ENCODE peak calls at places on chromosomes 12 and 14, in nine cellular contexts. R is osteoblast; K is CD4-positive, alpha-beta T cell; O is colonic mucosa; L is CD8-positive, alpha-beta T cell; D is Peyer's patch; H is endothelial cell of umbilical vein; F is pancreas; A is left ventricle myocardium inferior. I is an unnamed sample. For H3K9me3, the result is how much of the 10 kb centered on the place peaks cover.

GRCh38 chr12:121110211-121110940 is 22.3 kb upstream of the P2RX7 start:
- DNase-seq in R (no peak), K (peak), O (peak), L (peak), D (peak), H (peak), F (peak), A (peak), I (peak)

GRCh38 chr12:76003263-76003640 is 28.3 kb downstream of the PHLDA1 start:
- DNase-seq in R (no peak), K (no peak), O (no peak), L (no peak), D (no peak), H (peak), F (no peak), A (no peak), I (no peak)

GRCh38 chr14:104103061-104104005 is 17.8 kb downstream of the ASPG start:
- DNase-seq in R (peak), K (no peak), O (no peak), L (no peak), D (no peak), H (no peak), F (peak), A (peak), I (no peak)

GRCh38 chr12:119154435-119154818 is 24.3 kb upstream of the HSPB8 start:
- DNase-seq in R (no peak), K (no peak), O (no peak), L (no peak), D (no peak), H (no peak), F (no peak), A (no peak), I (no peak)

GRCh38 chr12:14936224-14936861 is 2.0 kb downstream of the ERP27 start:
- DNase-seq in R (peak), K (no peak), O (no peak), L (no peak), D (no peak), H (no peak), F (no peak), A (no peak), I (no peak)

GRCh38 chr12:52608826-52609630 is 7.8 kb upstream of the KRT72 start:
- DNase-seq in R (no peak), K (no peak), O (no peak), L (peak), D (no peak), H (no peak), F (no peak), A (no peak), I (no peak)

GRCh38 chr12:79689477-79690155 is 1.1 kb downstream of the PAWR start:
- DNase-seq in R (peak), K (peak), O (peak), L (no peak), D (peak), H (peak), F (peak), A (peak), I (peak)

GRCh38 chr14:22131749-22132476 is 457.1 kb downstream of the DAD1 start:
- DNase-seq in R (no peak), K (no peak), O (peak), L (peak), D (no peak), H (no peak), F (no peak), A (no peak), I (no peak)

DNA sequence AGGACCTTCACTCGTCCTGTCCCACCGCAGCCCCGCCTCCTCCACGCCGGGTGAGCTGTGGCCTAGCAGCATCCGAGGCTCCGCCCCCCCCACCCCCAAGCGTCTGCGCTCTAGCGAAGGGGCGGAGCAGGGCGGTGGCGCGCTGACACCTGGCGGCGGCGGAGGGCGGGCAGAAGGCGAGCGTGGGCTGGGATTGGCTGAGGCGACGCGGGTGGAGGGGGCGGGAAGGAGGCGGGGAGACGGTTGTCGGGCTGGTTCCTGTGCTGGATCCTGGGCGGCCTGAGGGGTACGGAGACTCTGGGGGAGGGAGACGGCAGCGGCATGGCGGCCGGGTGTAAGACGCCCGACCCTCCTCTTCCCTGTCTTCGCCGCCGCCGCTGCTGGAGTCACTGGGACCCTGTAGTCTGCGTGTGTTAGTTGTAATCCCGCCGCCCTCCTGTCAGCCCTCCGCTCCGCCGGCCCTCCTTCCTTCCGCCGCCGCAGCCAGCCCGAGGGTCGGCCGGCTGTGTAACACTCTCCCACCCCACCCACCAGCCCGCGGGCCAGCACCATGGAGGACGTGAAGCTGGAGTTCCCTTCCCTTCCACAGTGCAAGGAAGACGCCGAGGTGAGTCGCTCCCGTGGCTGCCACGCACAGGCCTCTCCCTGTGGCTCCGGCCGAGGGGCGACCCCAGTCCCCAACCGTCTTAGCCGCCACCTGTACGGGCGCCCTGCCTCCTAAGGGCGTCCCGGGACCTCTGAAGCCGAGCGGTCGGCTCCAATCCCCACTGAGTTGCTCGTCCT is at the start of gene STYX:
- DNase-seq in R (peak), K (peak), O (peak), L (peak), D (peak), H (peak), F (peak), A (peak), I (peak)
- TF ChIP-seq CTCF in R (no peak), K (no peak), O (no peak), L (no peak), D (peak), H (no peak), F (peak), A (peak), I (peak)

DNA sequence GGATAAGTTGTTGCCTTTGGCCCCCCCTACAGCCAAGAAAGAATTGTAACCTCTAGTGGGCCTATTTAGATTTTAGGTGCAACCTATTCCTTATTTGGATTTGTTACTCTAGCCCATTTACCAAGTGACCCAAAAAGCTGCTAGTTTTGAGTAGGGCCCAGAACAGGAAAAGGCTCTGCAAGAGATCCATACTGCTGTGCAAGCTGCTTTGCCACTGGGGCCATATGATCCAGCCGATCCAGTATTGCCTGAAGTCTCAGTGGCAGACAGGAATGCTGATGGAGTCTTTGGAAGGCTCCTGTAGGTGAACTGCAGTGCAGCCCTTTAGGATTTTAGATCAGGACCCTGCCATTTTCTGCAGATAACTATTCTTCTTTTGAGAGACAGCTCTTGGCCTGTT is 12.9 kb upstream of the GTF2A1 start:
- DNase-seq in R (no peak), K (no peak), O (no peak), L (no peak), D (no peak), H (no peak), F (no peak), A (no peak), I (no peak)
- H3K27ac ChIP-seq in R (no peak), K (no peak), O (no peak), L (no peak), D (no peak), H (no peak), F (no peak), A (no peak), I (no peak)

GRCh38 chr12:93679308-93679933 is 2.2 kb downstream of the CRADD start:
- DNase-seq in R (no peak), K (no peak), O (no peak), L (no peak), D (no peak), H (no peak), F (no peak), A (peak), I (peak)

GRCh38 chr12:93682846-93683261 is 5.7 kb downstream of the CRADD start:
- DNase-seq in R (no peak), K (no peak), O (no peak), L (no peak), D (no peak), H (no peak), F (no peak), A (peak), I (peak)

GRCh38 chr12:93676408-93677194 is 574 bp upstream of the CRADD start:
- DNase-seq in R (no peak), K (no peak), O (no peak), L (no peak), D (no peak), H (no peak), F (no peak), A (no peak), I (no peak)

GRCh38 chr12:93677195-93678064 is at the start of gene CRADD:
- DNase-seq in R (peak), K (peak), O (peak), L (peak), D (peak), H (peak), F (peak), A (peak), I (peak)

GRCh38 chr12:93678779-93679178 is 1.6 kb downstream of the CRADD start:
- DNase-seq in R (no peak), K (no peak), O (no peak), L (no peak), D (no peak), H (no peak), F (no peak), A (no peak), I (no peak)
- H3K9me3 ChIP-seq in R (under half), K (under half), O (under half), L (under half), D (under half), H (under half), F (under half), A (under half), I (under half)

GRCh38 chr12:11204173-11204572 is 17.4 kb upstream of the TAS2R42 start:
- DNase-seq in R (no peak), K (no peak), O (no peak), L (no peak), D (no peak), H (no peak), F (no peak), A (no peak), I (no peak)

DNA sequence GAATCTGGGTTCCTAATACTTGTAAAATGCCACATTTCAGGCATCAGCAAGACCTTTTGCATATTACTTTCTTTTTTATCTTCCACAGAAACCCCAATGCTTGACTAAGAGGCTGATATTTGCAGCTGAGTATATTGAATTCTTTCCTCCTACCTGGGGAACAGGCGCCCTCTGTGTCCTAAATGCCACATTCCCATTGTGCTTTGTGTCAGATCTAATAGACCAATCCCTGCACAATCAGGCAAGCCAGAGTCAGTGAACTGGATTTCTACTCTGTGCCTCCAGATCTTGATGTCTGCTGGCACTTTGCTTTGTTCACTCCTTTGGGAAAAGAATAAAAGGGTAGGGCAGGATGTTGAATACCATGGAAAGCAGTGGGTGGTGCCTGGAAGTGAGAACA is 22.4 kb upstream of the TAS2R42 start:
- DNase-seq in R (no peak), K (no peak), O (no peak), L (no peak), D (no peak), H (no peak), F (no peak), A (no peak), I (no peak)
- TF ChIP-seq CTCF in R (no peak), K (no peak), O (no peak), L (no peak), D (no peak), H (no peak), F (no peak), A (no peak), I (no peak)